ENCODE peak calls at places on chromosome 14, in six cellular contexts. A is neural progenitor cell, G is heart right ventricle, V is GM10248, R is fibroblast of lung, W is cardiac muscle cell. L is an unnamed sample.

GRCh38 chr14:106488293-106488692 is 961.9 kb downstream of the TMEM121 start:
- DNase-seq in A (no peak), G (no peak), V (no peak), R (no peak), W (no peak), L (no peak)

GRCh38 chr14:32998433-32998832 is 59.8 kb downstream of the NPAS3 start:
- DNase-seq in A (peak), G (no peak), V (no peak), R (peak), W (no peak), L (no peak)

GRCh38 chr14:76872796-76873432 is 46.7 kb downstream of the LRRC74A start:
- DNase-seq in A (peak), G (peak), V (peak), R (peak), W (peak), L (peak)

GRCh38 chr14:87908591-87908990 is 84.4 kb downstream of the GALC start:
- DNase-seq in A (no peak), G (no peak), V (no peak), R (no peak), W (no peak), L (no peak)

GRCh38 chr14:100304825-100305445 is 1.3 kb downstream of the SLC25A29 start:
- DNase-seq in A (peak), G (peak), V (no peak), R (peak), W (peak), L (no peak)

GRCh38 chr14:81303258-81303935 is 82.6 kb upstream of the GTF2A1 start:
- DNase-seq in A (no peak), G (peak), V (peak), R (no peak), W (no peak), L (peak)

GRCh38 chr14:105856676-105857222 is 330.4 kb downstream of the TMEM121 start:
- DNase-seq in A (no peak), G (peak), V (no peak), R (no peak), W (no peak), L (peak)

GRCh38 chr14:95255487-95255886 is 64.2 kb downstream of the CLMN start:
- DNase-seq in A (peak), G (peak), V (peak), R (peak), W (peak), L (peak)

GRCh38 chr14:40760703-40761102 is 846.0 kb upstream of the LRFN5 start:
- DNase-seq in A (peak), G (no peak), V (no peak), R (no peak), W (no peak), L (no peak)

GRCh38 chr14:77620222-77620865 is 3.9 kb upstream of the SPTLC2 start:
- DNase-seq in A (no peak), G (no peak), V (no peak), R (no peak), W (no peak), L (no peak)

GRCh38 chr14:56720703-56721426 is 89.4 kb downstream of the OTX2 start:
- DNase-seq in A (no peak), G (no peak), V (no peak), R (no peak), W (no peak), L (no peak)

GRCh38 chr14:94936901-94937321 is 167.0 kb upstream of the GSC start:
- DNase-seq in A (no peak), G (peak), V (no peak), R (no peak), W (no peak), L (no peak)

GRCh38 chr14:100545359-100545758 is 41.9 kb downstream of the BEGAIN start:
- DNase-seq in A (no peak), G (no peak), V (no peak), R (no peak), W (no peak), L (no peak)

GRCh38 chr14:47366006-47366405 is 309.4 kb downstream of the MDGA2 start:
- DNase-seq in A (peak), G (no peak), V (no peak), R (no peak), W (no peak), L (no peak)

GRCh38 chr14:65486856-65487255 is 74.3 kb downstream of the FUT8 start:
- DNase-seq in A (no peak), G (no peak), V (no peak), R (peak), W (no peak), L (no peak)
- TF ChIP-seq CTCF in A (no peak), G (no peak), V (peak), R (no peak), W (no peak), L (no peak)

GRCh38 chr14:69690042-69690441 is 76.9 kb upstream of the SRSF5 start:
- DNase-seq in A (peak), G (no peak), V (no peak), R (no peak), W (no peak), L (no peak)
- TF ChIP-seq CTCF in A (no peak), G (no peak), V (no peak), R (no peak), W (no peak), L (no peak)

GRCh38 chr14:65414961-65415589 is 2.5 kb downstream of the FUT8 start:
- DNase-seq in A (peak), G (peak), V (peak), R (peak), W (peak), L (peak)
- TF ChIP-seq CTCF in A (peak), G (peak), V (peak), R (peak), W (peak), L (peak)

DNA sequence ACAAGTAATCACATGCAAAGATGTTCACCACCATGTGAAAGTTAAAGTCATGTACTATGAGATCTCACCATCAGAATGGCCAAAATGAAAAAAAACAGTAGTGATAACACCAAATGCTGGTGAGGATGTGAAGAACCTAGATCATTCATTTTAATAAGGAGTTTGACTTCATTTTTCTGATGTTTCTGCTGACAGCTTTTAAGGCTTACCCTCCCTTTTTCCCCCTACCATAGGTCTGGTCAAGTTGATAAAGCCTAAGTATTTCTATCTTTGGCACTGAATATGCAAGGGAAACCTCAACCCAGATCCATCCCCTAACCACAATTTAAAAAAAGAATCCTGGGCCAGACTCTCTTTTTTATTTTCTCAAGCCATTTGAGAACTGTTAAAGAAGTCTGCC is 689.6 kb upstream of the FOXG1 start:
- DNase-seq in A (no peak), G (no peak), V (no peak), R (no peak), W (no peak), L (no peak)
- TF ChIP-seq CTCF in A (no peak), G (no peak), V (no peak), R (no peak), W (no peak), L (no peak)